ENCODE peak calls at places on chromosomes 7 and 10, in nine cellular contexts. V is CD8-positive, alpha-beta T cell; F is pancreas; I is MCF 10A; E is heart left ventricle; Y is psoas muscle; A is tibial nerve; M is Peyer's patch; H is GM10248. W is an unnamed sample.

GRCh38 chr7:155395176-155395797 is 62.6 kb upstream of the EN2 start:
- DNase-seq in V (no peak), F (no peak), I (no peak), E (no peak), Y (no peak), A (no peak), M (no peak), H (no peak), W (no peak)

GRCh38 chr7:149774237-149775175 is 1.1 kb upstream of the ZNF467 start:
- DNase-seq in V (no peak), F (peak; percentile 33), I (no peak), E (no peak), Y (no peak), A (no peak), M (no peak), H (no peak), W (no peak)

GRCh38 chr10:90222372-90222771 is 521.0 kb downstream of the KIF20B start:
- DNase-seq in V (no peak), F (no peak), I (peak; percentile 87), E (no peak), Y (no peak), A (no peak), M (no peak), H (no peak), W (no peak)

GRCh38 chr10:125011171-125011925 is 69.4 kb downstream of the ZRANB1 start:
- DNase-seq in V (no peak), F (no peak), I (no peak), E (no peak), Y (no peak), A (no peak), M (no peak), H (no peak), W (no peak)

GRCh38 chr10:48454302-48455054 is 148.0 kb downstream of the MAPK8 start:
- DNase-seq in V (peak; percentile 35), F (no peak), I (no peak), E (no peak), Y (no peak), A (no peak), M (no peak), H (no peak), W (no peak)

GRCh38 chr10:6796231-6796630 is 216.2 kb upstream of the PRKCQ start:
- DNase-seq in V (no peak), F (no peak), I (no peak), E (no peak), Y (no peak), A (no peak), M (no peak), H (no peak), W (no peak)

GRCh38 chr10:86654411-86655172 is at the start of gene OPN4:
- DNase-seq in V (no peak), F (no peak), I (peak; percentile 14), E (no peak), Y (no peak), A (no peak), M (no peak), H (no peak), W (no peak)

GRCh38 chr10:132398566-132398991 is 1.6 kb downstream of the PWWP2B start:
- DNase-seq in V (no peak), F (peak; percentile 63), I (no peak), E (no peak), Y (no peak), A (no peak), M (no peak), H (no peak), W (no peak)

GRCh38 chr10:68239596-68240150 is 7.8 kb upstream of the ATOH7 start:
- DNase-seq in V (no peak), F (no peak), I (no peak), E (no peak), Y (no peak), A (no peak), M (no peak), H (no peak), W (no peak)

GRCh38 chr10:80474920-80475319 is 20.8 kb downstream of the TSPAN14 start:
- DNase-seq in V (no peak), F (no peak), I (no peak), E (no peak), Y (no peak), A (no peak), M (no peak), H (no peak), W (no peak)

GRCh38 chr7:47326220-47326619 is 255.7 kb downstream of the TNS3 start:
- DNase-seq in V (no peak), F (no peak), I (peak; percentile 47), E (no peak), Y (no peak), A (no peak), M (no peak), H (no peak), W (no peak)

GRCh38 chr10:18556522-18557147 is 94.8 kb downstream of the NSUN6 start:
- DNase-seq in V (no peak), F (no peak), I (no peak), E (no peak), Y (no peak), A (no peak), M (no peak), H (no peak), W (no peak)

GRCh38 chr7:151086802-151087246 is 549 bp downstream of the AGAP3 start:
- DNase-seq in V (no peak), F (no peak), I (peak; percentile 45), E (no peak), Y (peak; percentile 41), A (no peak), M (peak; percentile 27), H (no peak), W (peak; percentile 60)

GRCh38 chr7:30778246-30779025 is 7.2 kb downstream of the MINDY4 start:
- DNase-seq in V (no peak), F (no peak), I (no peak), E (peak; percentile 49), Y (peak; percentile 18), A (no peak), M (no peak), H (no peak), W (no peak)

GRCh38 chr10:7787150-7787856 is 490 bp downstream of the KIN start:
- DNase-seq in V (no peak), F (no peak), I (peak; percentile 18), E (no peak), Y (no peak), A (no peak), M (no peak), H (no peak), W (no peak)

GRCh38 chr7:42572046-42572445 is 335.0 kb upstream of the GLI3 start:
- DNase-seq in V (no peak), F (no peak), I (no peak), E (no peak), Y (no peak), A (no peak), M (no peak), H (no peak), W (no peak)

DNA sequence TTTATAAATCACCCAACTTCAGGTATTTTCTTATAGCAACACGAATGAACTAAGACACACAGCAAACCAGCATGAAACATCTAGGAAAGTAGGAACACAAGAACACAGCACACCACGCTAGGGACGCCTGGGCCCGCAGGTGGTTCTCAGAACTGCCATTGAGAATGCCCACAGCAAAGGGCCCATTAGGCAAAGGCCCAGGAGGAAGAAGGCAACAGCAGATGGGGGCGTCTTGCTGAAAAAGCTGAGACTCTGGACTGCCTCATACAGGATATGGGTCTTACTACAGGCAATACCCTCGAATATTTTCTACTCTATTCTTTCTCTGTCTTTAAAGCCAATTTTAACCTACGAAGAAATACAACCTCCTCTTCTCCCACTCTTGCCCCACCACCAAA is 77.3 kb downstream of the PARD3 start:
- DNase-seq in V (no peak), F (no peak), I (no peak), E (no peak), Y (no peak), A (no peak), M (no peak), H (no peak), W (no peak)
- TF ChIP-seq CTCF in V (no peak), F (no peak), I (no peak), E (no peak), Y (no peak), A (no peak), M (no peak), H (no peak), W (no peak)

GRCh38 chr10:43166207-43166878 is 28.1 kb downstream of the CSGALNACT2 start:
- DNase-seq in V (no peak), F (no peak), I (no peak), E (no peak), Y (no peak), A (no peak), M (no peak), H (no peak), W (peak; percentile 11)

GRCh38 chr10:43172645-43173044 is 34.4 kb downstream of the CSGALNACT2 start:
- DNase-seq in V (no peak), F (no peak), I (no peak), E (no peak), Y (no peak), A (no peak), M (no peak), H (no peak), W (no peak)

GRCh38 chr10:43173120-43173519 is 34.9 kb downstream of the CSGALNACT2 start:
- DNase-seq in V (no peak), F (no peak), I (no peak), E (no peak), Y (no peak), A (no peak), M (no peak), H (no peak), W (no peak)

GRCh38 chr10:43166879-43167490 is 28.7 kb downstream of the CSGALNACT2 start:
- DNase-seq in V (no peak), F (no peak), I (no peak), E (no peak), Y (no peak), A (no peak), M (no peak), H (no peak), W (no peak)

GRCh38 chr10:43170491-43170890 is 32.2 kb downstream of the CSGALNACT2 start:
- DNase-seq in V (no peak), F (no peak), I (no peak), E (no peak), Y (no peak), A (no peak), M (no peak), H (no peak), W (no peak)
- TF ChIP-seq CTCF in V (no peak), F (no peak), I (no peak), E (no peak), Y (no peak), A (no peak), M (no peak), H (no peak), W (no peak)

DNA sequence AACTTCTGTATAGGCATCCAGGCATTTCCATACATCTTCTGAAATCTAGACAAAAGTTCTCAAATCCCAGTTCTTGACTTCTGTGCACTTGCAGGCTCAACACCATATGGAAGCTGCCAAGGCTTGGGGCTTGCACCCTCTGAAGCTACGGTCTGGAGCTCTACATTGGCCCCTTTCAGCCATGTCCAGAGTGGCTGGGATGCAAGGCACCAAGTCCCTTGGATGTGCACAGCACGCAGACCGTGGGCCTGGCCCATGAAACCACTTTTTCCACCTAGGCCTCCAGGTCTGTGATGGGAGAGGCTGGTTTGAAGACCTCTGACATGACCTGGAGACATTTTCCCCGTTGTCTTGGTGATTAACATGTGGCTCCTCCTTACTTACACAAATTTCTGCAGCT is 1645.1 kb downstream of the REEP3 start:
- DNase-seq in V (no peak), F (no peak), I (no peak), E (no peak), Y (no peak), A (no peak), M (no peak), H (no peak), W (no peak)
- TF ChIP-seq CTCF in V (no peak), F (no peak), I (no peak), E (no peak), Y (no peak), A (no peak), M (no peak), H (no peak), W (no peak)

GRCh38 chr10:33010132-33011037 is 52.4 kb upstream of the ITGB1 start:
- DNase-seq in V (no peak), F (peak; percentile 29), I (peak; percentile 84), E (no peak), Y (no peak), A (no peak), M (no peak), H (no peak), W (no peak)
- TF ChIP-seq CTCF in V (no peak), F (peak; percentile 20), I (peak; percentile 52), E (peak; percentile 9), Y (peak; percentile 18), A (peak; percentile 13), M (peak; percentile 47), H (no peak), W (no peak)

W was measured in GM06990.